ENCODE peak calls at places on chromosomes 4 and X, in five cellular contexts. G is HCT116, A is prostate gland, L is heart left ventricle, V is stomach. O is an unnamed sample.

GRCh38 chr4:106671711-106672110 is 303.1 kb upstream of the GIMD1 start:
- DNase-seq in G (no peak), A (no peak), L (no peak), V (no peak), O (no peak)

GRCh38 chr4:121053601-121054143 is 18.7 kb downstream of the NDNF start:
- DNase-seq in G (no peak), A (no peak), L (peak; percentile 17), V (no peak), O (no peak)

GRCh38 chrX:118117069-118117405 is 427 bp upstream of the KLHL13 start:
- DNase-seq in G (no peak), A (no peak), L (no peak), V (no peak), O (no peak)

GRCh38 chrX:16445166-16445752 is 204.7 kb upstream of the S100G start:
- DNase-seq in G (peak; percentile 22), A (peak; percentile 3), L (no peak), V (peak; percentile 39), O (peak; percentile 25)

GRCh38 chrX:31279359-31279758 is 207.5 kb upstream of the FTHL17 start:
- DNase-seq in G (no peak), A (no peak), L (no peak), V (no peak), O (no peak)

GRCh38 chr4:11487876-11488545 is 59.3 kb upstream of the HS3ST1 start:
- DNase-seq in G (no peak), A (no peak), L (no peak), V (no peak), O (no peak)

GRCh38 chrX:105653891-105654290 is 168.4 kb upstream of the NRK start:
- DNase-seq in G (no peak), A (no peak), L (no peak), V (no peak), O (no peak)

GRCh38 chr4:19262467-19262866 is 989.2 kb upstream of the SLIT2 start:
- DNase-seq in G (no peak), A (no peak), L (no peak), V (no peak), O (no peak)

GRCh38 chr4:98745372-98745771 is 87.0 kb upstream of the TSPAN5 start:
- DNase-seq in G (no peak), A (no peak), L (no peak), V (no peak), O (peak; percentile 12)

GRCh38 chr4:181685461-181685860 is 557.7 kb upstream of the TENM3 start:
- DNase-seq in G (no peak), A (no peak), L (no peak), V (no peak), O (no peak)

GRCh38 chr4:86831262-86832090 is 17.7 kb downstream of the SLC10A6 start:
- DNase-seq in G (peak; percentile 70), A (no peak), L (no peak), V (no peak), O (peak; percentile 22)

GRCh38 chrX:153336988-153337387 is 3.0 kb downstream of the ZNF275 start:
- DNase-seq in G (no peak), A (no peak), L (no peak), V (no peak), O (no peak)
- H3K4me1 ChIP-seq in G (peaks cover 5% of the 10 kb centered on the region), A (no peaks in the 10 kb centered on the region), L (no peaks in the 10 kb centered on the region), V (peaks cover 19% of the 10 kb centered on the region), O (peaks cover 9% of the 10 kb centered on the region)

GRCh38 chrX:46838974-46839480 is 2.2 kb downstream of the RP2 start:
- DNase-seq in G (no peak), A (no peak), L (no peak), V (no peak), O (no peak)

GRCh38 chrX:46838482-46838857 is 1.6 kb downstream of the RP2 start:
- DNase-seq in G (no peak), A (no peak), L (no peak), V (no peak), O (no peak)

GRCh38 chrX:46840946-46841740 is 4.3 kb downstream of the RP2 start:
- DNase-seq in G (no peak), A (no peak), L (no peak), V (no peak), O (no peak)

GRCh38 chrX:46837543-46838481 is 969 bp downstream of the RP2 start:
- DNase-seq in G (no peak), A (no peak), L (no peak), V (no peak), O (no peak)

DNA sequence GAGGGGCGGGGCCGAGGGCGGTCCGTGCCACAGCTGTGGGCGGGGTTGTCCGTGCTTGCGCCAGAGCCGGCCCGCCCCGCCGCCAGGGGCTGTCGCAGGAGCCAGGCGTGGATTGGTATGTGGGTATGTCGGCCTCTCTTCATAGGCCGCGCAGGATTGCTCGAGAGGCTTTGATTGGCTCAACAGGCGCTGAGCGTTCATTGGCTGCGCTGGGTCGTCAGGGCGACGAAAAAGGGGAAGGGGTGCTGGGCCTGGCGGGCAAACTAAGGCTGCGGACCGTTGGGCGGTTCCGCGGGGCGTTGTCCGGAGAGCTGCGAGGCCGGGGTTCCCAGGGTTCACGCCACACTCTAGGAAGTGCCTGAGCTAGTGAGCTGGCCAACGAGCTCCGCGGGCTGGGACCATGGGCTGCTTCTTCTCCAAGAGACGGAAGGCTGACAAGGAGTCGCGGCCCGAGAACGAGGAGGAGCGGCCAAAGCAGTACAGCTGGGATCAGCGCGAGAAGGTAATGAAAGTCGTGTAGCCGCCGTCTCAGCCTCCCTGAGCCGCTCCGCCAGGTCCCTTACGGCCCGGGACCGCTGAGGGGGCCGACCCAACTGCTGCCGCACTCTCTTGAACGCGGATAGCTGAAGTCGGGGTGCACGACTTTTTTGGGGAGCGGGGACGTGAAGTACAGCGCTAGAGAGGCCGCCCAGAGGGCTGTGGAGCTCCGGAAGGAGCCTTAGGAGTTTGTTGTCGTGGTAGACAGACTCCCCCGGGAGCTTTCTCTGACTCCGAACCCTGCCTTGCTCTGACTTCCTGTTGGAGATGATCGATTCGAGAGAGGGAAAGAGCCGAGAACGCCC is at the start of gene RP2:
- DNase-seq in G (peak; percentile 83), A (peak; percentile 91), L (peak; percentile 91), V (peak; percentile 90), O (peak; percentile 91)
- TF ChIP-seq CTCF in G (no peak), A (no peak), L (no peak), V (no peak), O (peak; percentile 31)

DNA sequence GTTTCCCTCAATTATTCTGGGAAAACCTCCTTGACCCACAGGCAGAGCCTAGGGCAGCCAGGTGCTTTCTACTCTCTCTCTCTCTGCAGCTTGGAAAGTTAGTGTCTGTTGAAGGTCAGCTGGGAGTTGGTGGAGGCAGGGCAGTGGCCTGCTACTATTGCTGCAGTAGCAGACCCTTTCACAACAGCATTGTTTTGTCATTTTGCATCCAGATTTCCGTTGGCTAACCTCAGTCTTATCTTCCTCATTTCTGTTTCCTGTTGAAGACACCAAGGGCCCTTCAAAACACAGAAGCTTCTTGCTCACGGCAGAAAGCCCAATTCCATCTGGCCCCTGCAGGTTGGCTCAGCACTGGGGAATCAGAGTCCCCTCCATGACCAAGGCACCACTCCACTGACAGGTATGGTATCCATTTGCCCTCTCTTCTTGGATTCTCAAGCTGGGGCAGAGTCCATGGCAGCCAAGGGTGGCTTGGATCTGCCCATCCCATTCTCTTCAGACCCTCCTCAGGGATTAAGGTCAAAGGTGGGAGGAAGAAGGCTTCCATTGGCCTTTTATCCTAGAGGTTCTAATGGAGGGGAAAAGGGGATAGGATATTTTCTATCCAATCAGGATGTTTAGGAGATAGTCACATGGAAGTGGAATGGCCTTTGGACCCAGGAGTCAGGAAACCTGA is 24.6 kb downstream of the VSIG4 start:
- DNase-seq in G (no peak), A (no peak), L (no peak), V (no peak), O (no peak)
- H3K4me3 ChIP-seq in G (no peak overlapping the region), A (no peak overlapping the region), L (peak overlapping the region; percentile 30), V (peak overlapping the region; percentile 6), O (no peak overlapping the region)

GRCh38 chrX:11792461-11793421 is 34.7 kb downstream of the MSL3 start:
- DNase-seq in G (no peak), A (peak; percentile 8), L (no peak), V (peak; percentile 52), O (peak; percentile 3)
- H3K4me1 ChIP-seq in G (no peaks in the 10 kb centered on the region), A (no peaks in the 10 kb centered on the region), L (no peaks in the 10 kb centered on the region), V (no peaks in the 10 kb centered on the region), O (no peaks in the 10 kb centered on the region)

GRCh38 chrX:18351774-18352173 is 2.7 kb downstream of the SCML2 start:
- DNase-seq in G (no peak), A (no peak), L (no peak), V (no peak), O (no peak)
- TF ChIP-seq CTCF in G (no peak), A (no peak), L (no peak), V (no peak), O (no peak)

DNA sequence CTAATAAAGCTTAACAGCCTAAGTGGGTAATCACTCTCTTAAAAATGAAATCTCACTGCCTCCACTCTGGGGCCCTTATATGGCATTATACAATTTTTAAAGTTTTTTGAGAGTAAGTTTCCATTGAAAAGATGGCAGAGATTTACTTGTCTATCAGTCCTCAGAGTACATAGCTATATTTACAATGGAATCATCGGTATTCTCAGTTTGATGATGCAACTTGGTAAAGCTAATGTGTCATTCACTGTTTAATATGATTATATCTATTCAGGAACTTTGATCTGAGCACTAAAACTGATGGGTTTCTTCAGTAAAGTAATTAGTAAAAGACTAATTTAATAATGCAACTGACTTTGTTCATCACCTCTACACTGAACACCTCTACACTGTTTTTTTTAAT is 51.6 kb downstream of the CT47B1 start:
- DNase-seq in G (no peak), A (no peak), L (no peak), V (no peak), O (no peak)
- H3K4me3 ChIP-seq in G (no peak overlapping the region), A (no peak overlapping the region), L (no peak overlapping the region), V (no peak overlapping the region), O (no peak overlapping the region)

GRCh38 chr4:142406917-142407501 is 439.1 kb downstream of the INPP4B start:
- DNase-seq in G (no peak), A (no peak), L (no peak), V (no peak), O (no peak)

GRCh38 chr4:142405021-142405991 is 440.8 kb downstream of the INPP4B start:
- DNase-seq in G (no peak), A (peak; percentile 50), L (peak; percentile 64), V (peak; percentile 38), O (peak; percentile 46)

GRCh38 chr4:142408003-142408441 is 438.1 kb downstream of the INPP4B start:
- DNase-seq in G (no peak), A (no peak), L (no peak), V (no peak), O (no peak)

GRCh38 chr4:142406051-142406549 is 440.0 kb downstream of the INPP4B start:
- DNase-seq in G (no peak), A (no peak), L (no peak), V (no peak), O (no peak)

DNA sequence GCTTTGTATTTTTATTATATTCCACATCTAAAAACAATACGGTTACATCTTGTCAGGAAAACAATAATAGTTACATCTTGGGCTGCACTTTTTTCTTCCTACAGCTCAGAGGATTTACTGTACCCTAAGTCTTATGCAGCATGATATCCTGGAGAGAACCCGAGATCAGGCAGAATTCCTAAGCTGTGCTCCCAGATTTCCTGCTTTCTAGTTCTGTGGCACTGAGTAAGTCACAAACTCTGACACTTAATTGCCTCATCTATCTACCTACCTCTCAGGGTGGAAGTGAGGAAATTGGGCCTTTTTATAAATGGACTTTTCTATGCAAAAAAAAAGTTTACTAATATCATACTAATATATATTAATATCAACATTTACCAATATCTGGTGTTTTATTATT is 438.5 kb downstream of the INPP4B start:
- DNase-seq in G (no peak), A (no peak), L (no peak), V (no peak), O (no peak)
- H3K4me1 ChIP-seq in G (peaks cover 53% of the 10 kb centered on the region), A (no peaks in the 10 kb centered on the region), L (no peaks in the 10 kb centered on the region), V (peaks cover 39% of the 10 kb centered on the region), O (peaks cover 11% of the 10 kb centered on the region)

GRCh38 chr4:53558061-53558801 is 33.1 kb downstream of the LNX1 start:
- DNase-seq in G (no peak), A (no peak), L (no peak), V (no peak), O (no peak)
- TF ChIP-seq CTCF in G (no peak), A (no peak), L (no peak), V (no peak), O (no peak)

O was measured in body of pancreas.